ENCODE peak calls at places on chromosomes 7 and 10, in nine cellular contexts. H is neural crest cell, U is nephron progenitor cell, D is left lung, W is AG09319, J is osteocyte, O is lower leg skin, N is GM13977, Y is tibial nerve. R is an unnamed sample.

GRCh38 chr10:132638130-132638515 is 100.5 kb downstream of the INPP5A start:
- DNase-seq in U (no peak), D (no peak), H (no peak), Y (no peak), W (no peak), N (no peak), O (peak), J (no peak), R (no peak)

GRCh38 chr10:99605351-99605750 is 14.9 kb downstream of the SLC25A28 start:
- DNase-seq in H (no peak), O (no peak), J (no peak), N (no peak), U (no peak), D (no peak), Y (no peak), W (no peak), R (no peak)

GRCh38 chr10:90885176-90885575 is 13.4 kb downstream of the RPP30 start:
- DNase-seq in N (no peak), U (no peak), O (no peak), W (peak), Y (no peak), J (no peak), H (no peak), D (no peak), R (no peak)

GRCh38 chr7:38190010-38190409 is 12.0 kb downstream of the STARD3NL start:
- DNase-seq in N (no peak), D (no peak), U (no peak), Y (no peak), J (no peak), W (no peak), H (no peak), O (no peak), R (no peak)

GRCh38 chr10:33211123-33211878 is 123.2 kb downstream of the NRP1 start:
- DNase-seq in U (no peak), Y (peak), W (peak), D (no peak), H (no peak), J (no peak), N (no peak), O (no peak), R (no peak)

GRCh38 chr7:98998821-98999725 is 120.7 kb downstream of the TRRAP start:
- DNase-seq in U (no peak), Y (no peak), W (no peak), J (peak), O (peak), H (no peak), D (peak), N (no peak), R (no peak)

GRCh38 chr7:41232086-41232485 is 470.8 kb downstream of the INHBA start:
- DNase-seq in Y (no peak), N (no peak), O (no peak), D (no peak), H (no peak), W (no peak), J (no peak), U (no peak), R (no peak)

GRCh38 chr10:96470108-96470743 is 43.5 kb downstream of the TLL2 start:
- DNase-seq in W (no peak), U (peak), J (no peak), H (peak), N (peak), O (no peak), D (no peak), Y (no peak), R (no peak)

GRCh38 chr7:84261509-84261908 is 66.9 kb upstream of the SEMA3A start:
- DNase-seq in N (no peak), U (no peak), Y (no peak), J (no peak), O (peak), D (peak), W (no peak), H (no peak), R (no peak)

GRCh38 chr7:138879356-138879755 is 81.4 kb upstream of the ATP6V0A4 start:
- DNase-seq in J (no peak), Y (no peak), O (no peak), U (no peak), W (no peak), N (no peak), H (no peak), D (no peak), R (no peak)

GRCh38 chr7:96663871-96664445 is 45.7 kb downstream of the SEM1 start:
- DNase-seq in W (no peak), N (no peak), U (no peak), O (no peak), Y (no peak), J (no peak), H (no peak), D (no peak), R (no peak)

GRCh38 chr10:100562008-100562672 is 26.4 kb downstream of the HIF1AN start:
- DNase-seq in O (peak), J (no peak), Y (no peak), U (peak), D (peak), H (peak), W (no peak), N (peak), R (peak)

DNA sequence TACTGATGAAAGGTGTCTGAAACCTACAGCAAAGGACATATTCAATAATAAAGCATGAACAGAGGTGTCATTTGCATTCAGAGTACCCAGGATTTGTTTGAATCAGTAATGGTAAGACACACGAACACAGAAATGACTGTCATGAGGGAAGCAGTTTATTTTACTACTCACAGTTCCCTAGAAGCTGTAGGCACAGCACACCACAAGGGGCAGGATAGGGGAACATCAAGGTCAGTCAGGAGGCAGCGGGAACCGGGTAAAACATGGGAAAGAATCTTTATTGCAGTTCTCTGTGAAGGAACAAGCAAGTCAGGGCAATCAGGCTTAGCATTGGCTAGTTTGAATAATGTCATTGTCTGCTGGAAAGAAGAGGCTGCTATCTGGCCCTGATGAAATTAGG is 70.2 kb upstream of the PDSS1 start:
- DNase-seq in J (no peak), Y (no peak), O (no peak), U (no peak), W (no peak), N (no peak), H (no peak), D (no peak), R (no peak)
- TF ChIP-seq CTCF in J (no peak), Y (no peak), O (no peak), U (no peak), W (no peak), N (no peak), H (peak), D (no peak), R (peak)

GRCh38 chr7:107661865-107662379 is 1.3 kb downstream of the SLC26A4 start:
- DNase-seq in Y (no peak), H (no peak), N (peak), D (no peak), W (no peak), U (no peak), J (no peak), O (no peak), R (no peak)

GRCh38 chr7:107660381-107661080 is at the start of gene SLC26A4:
- DNase-seq in U (peak), O (no peak), Y (no peak), D (no peak), H (no peak), N (peak), W (no peak), J (no peak), R (no peak)

GRCh38 chr7:107663196-107663595 is 2.6 kb downstream of the SLC26A4 start:
- DNase-seq in W (no peak), N (no peak), U (no peak), H (no peak), D (no peak), Y (no peak), O (no peak), J (no peak), R (no peak)

GRCh38 chr7:107659666-107660065 is 962 bp upstream of the SLC26A4 start:
- DNase-seq in N (peak), J (no peak), U (no peak), W (no peak), D (no peak), O (no peak), H (no peak), Y (no peak), R (no peak)

GRCh38 chr7:107661081-107661864 is 645 bp downstream of the SLC26A4 start:
- DNase-seq in O (peak), U (peak), J (no peak), W (no peak), Y (no peak), H (peak), N (peak), D (peak), R (peak)
- TF ChIP-seq CTCF in O (no peak), U (peak), J (no peak), W (peak), Y (no peak), H (peak), N (peak), D (no peak), R (no peak)

GRCh38 chr10:66925896-66926719 is at the start of gene LRRTM3:
- DNase-seq in J (peak), H (peak), Y (no peak), W (no peak), U (peak), O (no peak), D (no peak), N (peak), R (peak)
- TF ChIP-seq CTCF in J (peak), H (peak), Y (peak), W (peak), U (peak), O (no peak), D (peak), N (peak), R (peak)

GRCh38 chr10:110872145-110872983 is 636 bp downstream of the PDCD4 start:
- DNase-seq in O (peak), D (peak), N (peak), J (peak), W (no peak), U (peak), Y (peak), H (peak), R (peak)
- TF ChIP-seq CTCF in O (no peak), D (no peak), N (peak), J (peak), W (peak), U (no peak), Y (no peak), H (no peak), R (peak)

GRCh38 chr7:100827330-100828226 is at the start of gene EPHB4:
- DNase-seq in H (peak), J (peak), Y (no peak), W (peak), N (peak), D (peak), O (peak), U (peak), R (peak)
- TF ChIP-seq CTCF in H (peak), J (peak), Y (no peak), W (peak), N (no peak), D (no peak), O (no peak), U (peak), R (peak)

GRCh38 chr7:128697301-128697905 is 25.3 kb downstream of the GARIN1A start:
- DNase-seq in Y (no peak), J (no peak), U (peak), N (peak), W (peak), H (peak), D (peak), O (peak), R (no peak)
- TF ChIP-seq CTCF in Y (no peak), J (peak), U (no peak), N (peak), W (peak), H (peak), D (no peak), O (no peak), R (peak)

GRCh38 chr10:60236869-60237524 is 152.7 kb downstream of the ANK3 start:
- DNase-seq in J (no peak), W (peak), O (no peak), H (no peak), D (no peak), U (no peak), N (peak), Y (no peak), R (no peak)

GRCh38 chr10:60239228-60239627 is 150.4 kb downstream of the ANK3 start:
- DNase-seq in O (no peak), W (no peak), N (no peak), Y (no peak), H (no peak), D (no peak), U (no peak), J (no peak), R (no peak)

GRCh38 chr10:60235001-60235400 is 154.7 kb downstream of the ANK3 start:
- DNase-seq in W (no peak), Y (no peak), U (no peak), D (no peak), J (no peak), N (no peak), O (no peak), H (no peak), R (no peak)

GRCh38 chr10:60237977-60238376 is 151.7 kb downstream of the ANK3 start:
- DNase-seq in N (peak), O (no peak), U (no peak), J (no peak), Y (no peak), H (no peak), W (no peak), D (no peak), R (no peak)

DNA sequence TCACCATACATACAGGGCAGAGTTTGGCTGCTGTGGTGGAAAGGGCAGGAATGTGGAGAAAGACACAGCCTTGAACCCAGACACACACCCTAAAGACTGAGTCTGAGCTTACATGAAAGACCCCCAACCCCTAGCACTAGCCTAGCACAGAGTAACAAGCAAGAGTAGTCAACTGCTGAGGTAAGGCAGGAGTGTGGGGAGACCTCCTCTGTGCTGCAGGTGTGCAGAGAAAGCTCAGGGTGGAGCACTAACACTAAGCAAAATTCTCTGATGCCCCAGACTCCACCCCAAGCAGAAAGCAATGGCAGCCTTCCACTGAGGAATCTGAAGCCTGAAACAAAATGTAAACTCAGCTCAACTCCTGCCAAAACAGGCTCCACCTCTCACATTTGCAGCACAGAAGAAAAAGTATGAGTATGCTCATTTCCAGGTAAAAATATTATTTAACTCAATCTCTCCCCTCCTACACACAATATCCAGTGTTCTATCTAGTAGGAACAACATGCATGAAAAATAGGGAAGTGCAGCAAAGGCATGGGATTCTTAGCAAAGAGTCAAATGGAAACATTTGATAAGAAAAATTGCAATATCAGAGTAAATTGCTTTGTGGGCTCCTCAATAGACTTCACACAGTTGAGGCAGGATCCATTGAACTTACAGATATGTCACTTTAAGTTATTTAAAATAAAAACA is 151.1 kb downstream of the ANK3 start:
- DNase-seq in W (peak), Y (no peak), N (peak), O (no peak), U (no peak), D (no peak), H (no peak), J (no peak), R (no peak)
- TF ChIP-seq CTCF in W (peak), Y (no peak), N (peak), O (no peak), U (no peak), D (no peak), H (no peak), J (peak), R (peak)

GRCh38 chr7:132321387-132321786 is 254.9 kb downstream of the PLXNA4 start:
- DNase-seq in D (no peak), U (peak), W (no peak), N (no peak), J (no peak), Y (no peak), H (peak), O (no peak), R (no peak)
- TF ChIP-seq CTCF in D (no peak), U (peak), W (no peak), N (no peak), J (peak), Y (no peak), H (no peak), O (no peak), R (peak)